ENCODE peak calls at places on chromosomes 2 and 18, in ten cellular contexts. Q, T, S, B, D, M, A, F, R and W are unnamed samples.

GRCh38 chr2:215699698-215700407 is 264.0 kb upstream of the FN1 start:
- DNase-seq in D (no peak), S (no peak), R (no peak), Q (no peak), B (no peak), M (no peak), A (no peak), T (no peak), F (no peak), W (no peak)

GRCh38 chr2:120852200-120852815 is 116.6 kb downstream of the GLI2 start:
- DNase-seq in A (no peak), D (no peak), R (no peak), F (no peak), M (no peak), Q (no peak), T (no peak), S (no peak), B (peak), W (no peak)

GRCh38 chr2:165573534-165574461 is 104.3 kb downstream of the CSRNP3 start:
- DNase-seq in B (peak), S (peak), F (no peak), Q (no peak), T (peak), M (no peak), R (peak), A (peak), D (no peak), W (peak)

GRCh38 chr2:23706613-23707078 is 220.3 kb downstream of the ATAD2B start:
- DNase-seq in S (no peak), F (no peak), M (no peak), A (no peak), Q (no peak), D (no peak), T (no peak), R (no peak), B (no peak), W (no peak)

GRCh38 chr2:127164761-127165538 is 55.1 kb downstream of the CYP27C1 start:
- DNase-seq in T (no peak), Q (no peak), F (no peak), D (no peak), B (no peak), A (no peak), R (no peak), S (peak), M (no peak), W (no peak)

GRCh38 chr18:62829936-62830335 is 114.6 kb downstream of the PHLPP1 start:
- DNase-seq in M (no peak), A (no peak), T (peak), F (no peak), D (no peak), Q (no peak), S (no peak), R (no peak), B (no peak), W (no peak)

GRCh38 chr2:106782658-106783057 is 103.3 kb downstream of the ST6GAL2 start:
- DNase-seq in M (no peak), T (no peak), Q (no peak), S (no peak), B (no peak), R (no peak), F (no peak), A (no peak), D (no peak), W (no peak)

GRCh38 chr18:22465859-22466602 is 48.3 kb upstream of the CTAGE1 start:
- DNase-seq in T (peak), B (no peak), S (no peak), M (no peak), F (no peak), A (no peak), D (peak), R (no peak), Q (no peak), W (no peak)

GRCh38 chr2:39875182-39875913 is 96.3 kb upstream of the THUMPD2 start:
- DNase-seq in A (no peak), F (no peak), R (no peak), S (no peak), D (no peak), T (peak), M (no peak), Q (no peak), B (no peak), W (no peak)

GRCh38 chr2:166610180-166610919 is 116.3 kb upstream of the SCN7A start:
- DNase-seq in A (peak), T (no peak), S (no peak), R (no peak), D (no peak), B (no peak), Q (no peak), F (no peak), M (no peak), W (no peak)

GRCh38 chr2:62467475-62468321 is 38.3 kb downstream of the TMEM17 start:
- DNase-seq in T (peak), D (no peak), M (no peak), Q (no peak), S (no peak), A (no peak), R (no peak), B (no peak), F (no peak), W (no peak)

GRCh38 chr2:20540587-20541304 is 93.9 kb downstream of the RHOB start:
- DNase-seq in F (no peak), A (no peak), B (no peak), Q (no peak), R (no peak), D (no peak), S (peak), M (no peak), T (peak), W (no peak)

GRCh38 chr2:106816974-106817373 is 69.0 kb downstream of the ST6GAL2 start:
- DNase-seq in Q (no peak), T (no peak), F (no peak), D (no peak), R (no peak), B (no peak), A (no peak), M (no peak), S (no peak), W (no peak)